ENCODE peak calls at places on chromosomes 5 and 9, in seven cellular contexts. One of them, this sample, is unnamed.

GRCh38 chr9:116395409-116396037 is 241.9 kb downstream of the PAPPA start:
- DNase-seq in stimulated activated CD8-positive, alpha-beta memory T cell treated with anti-CD3 and anti-CD28 coated beads, Interleukin-7, amount 100 ng/mL, for 24 hours: no peak
- DNase-seq in GM13977: no peak
- DNase-seq in LoVo: no peak
- DNase-seq in SJSA1: no peak
- DNase-seq in RCC 7860: no peak
- DNase-seq in posterior vena cava: no peak
- DNase-seq in this sample: no peak

GRCh38 chr9:35832814-35833213 is 3.8 kb downstream of the TMEM8B start:
- DNase-seq in stimulated activated CD8-positive, alpha-beta memory T cell treated with anti-CD3 and anti-CD28 coated beads, Interleukin-7, amount 100 ng/mL, for 24 hours: no peak
- DNase-seq in GM13977: no peak
- DNase-seq in LoVo: no peak
- DNase-seq in SJSA1: no peak
- DNase-seq in RCC 7860: no peak
- DNase-seq in posterior vena cava: no peak
- DNase-seq in this sample: no peak

GRCh38 chr9:71096431-71097108 is 24.9 kb downstream of the TRPM3 start:
- DNase-seq in stimulated activated CD8-positive, alpha-beta memory T cell treated with anti-CD3 and anti-CD28 coated beads, Interleukin-7, amount 100 ng/mL, for 24 hours: no peak
- DNase-seq in GM13977: no peak
- DNase-seq in LoVo: no peak
- DNase-seq in SJSA1: no peak
- DNase-seq in RCC 7860: no peak
- DNase-seq in posterior vena cava: no peak
- DNase-seq in this sample: no peak

GRCh38 chr9:128118971-128119665 is 8.4 kb downstream of the PTGES2 start:
- DNase-seq in stimulated activated CD8-positive, alpha-beta memory T cell treated with anti-CD3 and anti-CD28 coated beads, Interleukin-7, amount 100 ng/mL, for 24 hours: no peak
- DNase-seq in GM13977: no peak
- DNase-seq in LoVo: no peak
- DNase-seq in SJSA1: no peak
- DNase-seq in RCC 7860: no peak
- DNase-seq in posterior vena cava: peak; percentile 73
- DNase-seq in this sample: no peak

GRCh38 chr9:115107701-115108100 is 10.3 kb downstream of the TNC start:
- DNase-seq in stimulated activated CD8-positive, alpha-beta memory T cell treated with anti-CD3 and anti-CD28 coated beads, Interleukin-7, amount 100 ng/mL, for 24 hours: no peak
- DNase-seq in GM13977: no peak
- DNase-seq in LoVo: no peak
- DNase-seq in SJSA1: no peak
- DNase-seq in RCC 7860: no peak
- DNase-seq in posterior vena cava: no peak
- DNase-seq in this sample: no peak

GRCh38 chr9:121537283-121537682 is 37.6 kb upstream of the GGTA1 start:
- DNase-seq in stimulated activated CD8-positive, alpha-beta memory T cell treated with anti-CD3 and anti-CD28 coated beads, Interleukin-7, amount 100 ng/mL, for 24 hours: no peak
- DNase-seq in GM13977: no peak
- DNase-seq in LoVo: no peak
- DNase-seq in SJSA1: no peak
- DNase-seq in RCC 7860: no peak
- DNase-seq in posterior vena cava: peak; percentile 78
- DNase-seq in this sample: no peak

GRCh38 chr5:6488021-6488420 is 39.4 kb downstream of the UBE2QL1 start:
- DNase-seq in stimulated activated CD8-positive, alpha-beta memory T cell treated with anti-CD3 and anti-CD28 coated beads, Interleukin-7, amount 100 ng/mL, for 24 hours: no peak
- DNase-seq in GM13977: no peak
- DNase-seq in LoVo: no peak
- DNase-seq in SJSA1: peak; percentile 21
- DNase-seq in RCC 7860: no peak
- DNase-seq in posterior vena cava: no peak
- DNase-seq in this sample: no peak

GRCh38 chr5:52896524-52897237 is 92.5 kb upstream of the ITGA2 start:
- DNase-seq in stimulated activated CD8-positive, alpha-beta memory T cell treated with anti-CD3 and anti-CD28 coated beads, Interleukin-7, amount 100 ng/mL, for 24 hours: no peak
- DNase-seq in GM13977: no peak
- DNase-seq in LoVo: no peak
- DNase-seq in SJSA1: no peak
- DNase-seq in RCC 7860: no peak
- DNase-seq in posterior vena cava: no peak
- DNase-seq in this sample: no peak

GRCh38 chr5:172940242-172941066 is 18.8 kb upstream of the RPL26L1 start:
- DNase-seq in stimulated activated CD8-positive, alpha-beta memory T cell treated with anti-CD3 and anti-CD28 coated beads, Interleukin-7, amount 100 ng/mL, for 24 hours: no peak
- DNase-seq in GM13977: no peak
- DNase-seq in LoVo: no peak
- DNase-seq in SJSA1: no peak
- DNase-seq in RCC 7860: no peak
- DNase-seq in posterior vena cava: peak; percentile 58
- DNase-seq in this sample: no peak

GRCh38 chr9:97046228-97046627 is 7.3 kb upstream of the CTSV start:
- DNase-seq in stimulated activated CD8-positive, alpha-beta memory T cell treated with anti-CD3 and anti-CD28 coated beads, Interleukin-7, amount 100 ng/mL, for 24 hours: no peak
- DNase-seq in GM13977: no peak
- DNase-seq in LoVo: peak; percentile 87
- DNase-seq in SJSA1: no peak
- DNase-seq in RCC 7860: peak; percentile 53
- DNase-seq in posterior vena cava: no peak
- DNase-seq in this sample: no peak

GRCh38 chr5:130243641-130244040 is 339.4 kb downstream of the CHSY3 start:
- DNase-seq in stimulated activated CD8-positive, alpha-beta memory T cell treated with anti-CD3 and anti-CD28 coated beads, Interleukin-7, amount 100 ng/mL, for 24 hours: no peak
- DNase-seq in GM13977: no peak
- DNase-seq in LoVo: no peak
- DNase-seq in SJSA1: no peak
- DNase-seq in RCC 7860: no peak
- DNase-seq in posterior vena cava: no peak
- DNase-seq in this sample: no peak

GRCh38 chr5:16127865-16128544 is 51.6 kb downstream of the MARCHF11 start:
- DNase-seq in stimulated activated CD8-positive, alpha-beta memory T cell treated with anti-CD3 and anti-CD28 coated beads, Interleukin-7, amount 100 ng/mL, for 24 hours: no peak
- DNase-seq in GM13977: no peak
- DNase-seq in LoVo: no peak
- DNase-seq in SJSA1: no peak
- DNase-seq in RCC 7860: no peak
- DNase-seq in posterior vena cava: no peak
- DNase-seq in this sample: no peak

GRCh38 chr5:97835128-97835527 is 652.1 kb upstream of the RIOK2 start:
- DNase-seq in stimulated activated CD8-positive, alpha-beta memory T cell treated with anti-CD3 and anti-CD28 coated beads, Interleukin-7, amount 100 ng/mL, for 24 hours: no peak
- DNase-seq in GM13977: no peak
- DNase-seq in LoVo: no peak
- DNase-seq in SJSA1: no peak
- DNase-seq in RCC 7860: no peak
- DNase-seq in posterior vena cava: no peak
- DNase-seq in this sample: no peak

GRCh38 chr9:96651626-96652025 is 3.5 kb downstream of the PRXL2C start:
- DNase-seq in stimulated activated CD8-positive, alpha-beta memory T cell treated with anti-CD3 and anti-CD28 coated beads, Interleukin-7, amount 100 ng/mL, for 24 hours: no peak
- DNase-seq in GM13977: peak; percentile 48
- DNase-seq in LoVo: no peak
- DNase-seq in SJSA1: no peak
- DNase-seq in RCC 7860: peak; percentile 37
- DNase-seq in posterior vena cava: no peak
- DNase-seq in this sample: peak; percentile 17

GRCh38 chr5:124660229-124661093 is 86.0 kb downstream of the ZNF608 start:
- DNase-seq in stimulated activated CD8-positive, alpha-beta memory T cell treated with anti-CD3 and anti-CD28 coated beads, Interleukin-7, amount 100 ng/mL, for 24 hours: no peak
- DNase-seq in GM13977: no peak
- DNase-seq in LoVo: peak; percentile 51
- DNase-seq in SJSA1: peak; percentile 90
- DNase-seq in RCC 7860: peak; percentile 93
- DNase-seq in posterior vena cava: no peak
- DNase-seq in this sample: no peak

GRCh38 chr5:125093776-125094175 is 347.3 kb upstream of the ZNF608 start:
- DNase-seq in stimulated activated CD8-positive, alpha-beta memory T cell treated with anti-CD3 and anti-CD28 coated beads, Interleukin-7, amount 100 ng/mL, for 24 hours: no peak
- DNase-seq in GM13977: no peak
- DNase-seq in LoVo: no peak
- DNase-seq in SJSA1: peak; percentile 85
- DNase-seq in RCC 7860: peak; percentile 77
- DNase-seq in posterior vena cava: no peak
- DNase-seq in this sample: no peak

GRCh38 chr9:117134826-117135411 is 279.9 kb downstream of the ASTN2 start:
- DNase-seq in stimulated activated CD8-positive, alpha-beta memory T cell treated with anti-CD3 and anti-CD28 coated beads, Interleukin-7, amount 100 ng/mL, for 24 hours: no peak
- DNase-seq in GM13977: no peak
- DNase-seq in LoVo: no peak
- DNase-seq in SJSA1: no peak
- DNase-seq in RCC 7860: peak; percentile 51
- DNase-seq in posterior vena cava: no peak
- DNase-seq in this sample: no peak

GRCh38 chr9:20189871-20190270 is 401.0 kb upstream of the SLC24A2 start:
- DNase-seq in stimulated activated CD8-positive, alpha-beta memory T cell treated with anti-CD3 and anti-CD28 coated beads, Interleukin-7, amount 100 ng/mL, for 24 hours: no peak
- DNase-seq in GM13977: no peak
- DNase-seq in LoVo: no peak
- DNase-seq in SJSA1: no peak
- DNase-seq in RCC 7860: no peak
- DNase-seq in posterior vena cava: no peak
- DNase-seq in this sample: no peak

GRCh38 chr9:89494199-89494598 is 3.7 kb downstream of the SEMA4D start:
- DNase-seq in stimulated activated CD8-positive, alpha-beta memory T cell treated with anti-CD3 and anti-CD28 coated beads, Interleukin-7, amount 100 ng/mL, for 24 hours: no peak
- DNase-seq in GM13977: no peak
- DNase-seq in LoVo: no peak
- DNase-seq in SJSA1: no peak
- DNase-seq in RCC 7860: no peak
- DNase-seq in posterior vena cava: no peak
- DNase-seq in this sample: no peak

GRCh38 chr5:34577267-34577666 is 78.9 kb upstream of the RAI14 start:
- DNase-seq in stimulated activated CD8-positive, alpha-beta memory T cell treated with anti-CD3 and anti-CD28 coated beads, Interleukin-7, amount 100 ng/mL, for 24 hours: no peak
- DNase-seq in GM13977: no peak
- DNase-seq in LoVo: no peak
- DNase-seq in SJSA1: no peak
- DNase-seq in RCC 7860: no peak
- DNase-seq in posterior vena cava: no peak
- DNase-seq in this sample: no peak

GRCh38 chr5:120476063-120476462 is 12.0 kb downstream of the PRR16 start:
- DNase-seq in stimulated activated CD8-positive, alpha-beta memory T cell treated with anti-CD3 and anti-CD28 coated beads, Interleukin-7, amount 100 ng/mL, for 24 hours: no peak
- DNase-seq in GM13977: no peak
- DNase-seq in LoVo: no peak
- DNase-seq in SJSA1: no peak
- DNase-seq in RCC 7860: no peak
- DNase-seq in posterior vena cava: no peak
- DNase-seq in this sample: no peak

GRCh38 chr5:8825161-8825757 is 720.6 kb downstream of the SEMA5A start:
- DNase-seq in stimulated activated CD8-positive, alpha-beta memory T cell treated with anti-CD3 and anti-CD28 coated beads, Interleukin-7, amount 100 ng/mL, for 24 hours: no peak
- DNase-seq in GM13977: no peak
- DNase-seq in LoVo: no peak
- DNase-seq in SJSA1: no peak
- DNase-seq in RCC 7860: peak; percentile 38
- DNase-seq in posterior vena cava: no peak
- DNase-seq in this sample: no peak

GRCh38 chr5:171863928-171864327 is 78.3 kb downstream of the SMIM23 start:
- DNase-seq in stimulated activated CD8-positive, alpha-beta memory T cell treated with anti-CD3 and anti-CD28 coated beads, Interleukin-7, amount 100 ng/mL, for 24 hours: no peak
- DNase-seq in GM13977: no peak
- DNase-seq in LoVo: no peak
- DNase-seq in SJSA1: no peak
- DNase-seq in RCC 7860: no peak
- DNase-seq in posterior vena cava: no peak
- DNase-seq in this sample: no peak

GRCh38 chr9:91533382-91533781 is 109.8 kb upstream of the NFIL3 start:
- DNase-seq in stimulated activated CD8-positive, alpha-beta memory T cell treated with anti-CD3 and anti-CD28 coated beads, Interleukin-7, amount 100 ng/mL, for 24 hours: no peak
- DNase-seq in GM13977: no peak
- DNase-seq in LoVo: no peak
- DNase-seq in SJSA1: no peak
- DNase-seq in RCC 7860: no peak
- DNase-seq in posterior vena cava: no peak
- DNase-seq in this sample: no peak

GRCh38 chr9:124222918-124223720 is 34.6 kb upstream of the NEK6 start:
- DNase-seq in stimulated activated CD8-positive, alpha-beta memory T cell treated with anti-CD3 and anti-CD28 coated beads, Interleukin-7, amount 100 ng/mL, for 24 hours: no peak
- DNase-seq in GM13977: no peak
- DNase-seq in LoVo: peak; percentile 34
- DNase-seq in SJSA1: no peak
- DNase-seq in RCC 7860: peak; percentile 27
- DNase-seq in posterior vena cava: peak; percentile 87
- DNase-seq in this sample: no peak

GRCh38 chr5:53406630-53407316 is 73.7 kb upstream of the FST start:
- DNase-seq in stimulated activated CD8-positive, alpha-beta memory T cell treated with anti-CD3 and anti-CD28 coated beads, Interleukin-7, amount 100 ng/mL, for 24 hours: no peak
- DNase-seq in GM13977: no peak
- DNase-seq in LoVo: peak; percentile 41
- DNase-seq in SJSA1: peak; percentile 90
- DNase-seq in RCC 7860: peak; percentile 54
- DNase-seq in posterior vena cava: no peak
- DNase-seq in this sample: no peak

GRCh38 chr5:98076501-98076900 is 697.0 kb upstream of the RGMB start:
- DNase-seq in stimulated activated CD8-positive, alpha-beta memory T cell treated with anti-CD3 and anti-CD28 coated beads, Interleukin-7, amount 100 ng/mL, for 24 hours: no peak
- DNase-seq in GM13977: no peak
- DNase-seq in LoVo: no peak
- DNase-seq in SJSA1: no peak
- DNase-seq in RCC 7860: no peak
- DNase-seq in posterior vena cava: no peak
- DNase-seq in this sample: no peak

This sample was measured in MM.1S.